ENCODE peak calls at places on chromosomes 4 and X, in seven cellular contexts. One of them, this sample, is unnamed.

GRCh38 chrX:127112726-127113125 is 293.2 kb downstream of the PRR32 start:
- DNase-seq in CD14-positive monocyte: no peak
- DNase-seq in foreskin melanocyte: no peak
- DNase-seq in progenitor cell of endocrine pancreas: no peak
- DNase-seq in stimulated activated naive CD8-positive, alpha-beta T cell treated with anti-CD3 and anti-CD28 coated beads, Interleukin-15, amount 100 ng/mL, for 72 hours: no peak
- DNase-seq in right cardiac atrium: no peak
- DNase-seq in iPS-NIHi11: no peak
- DNase-seq in this sample: no peak

GRCh38 chr4:78520808-78521226 is 30.8 kb upstream of the ANXA3 start:
- DNase-seq in CD14-positive monocyte: no peak
- DNase-seq in foreskin melanocyte: no peak
- DNase-seq in progenitor cell of endocrine pancreas: no peak
- DNase-seq in stimulated activated naive CD8-positive, alpha-beta T cell treated with anti-CD3 and anti-CD28 coated beads, Interleukin-15, amount 100 ng/mL, for 72 hours: no peak
- DNase-seq in right cardiac atrium: no peak
- DNase-seq in iPS-NIHi11: no peak
- DNase-seq in this sample: no peak

GRCh38 chr4:44120646-44121045 is 328.0 kb downstream of the KCTD8 start:
- DNase-seq in CD14-positive monocyte: no peak
- DNase-seq in foreskin melanocyte: no peak
- DNase-seq in progenitor cell of endocrine pancreas: no peak
- DNase-seq in stimulated activated naive CD8-positive, alpha-beta T cell treated with anti-CD3 and anti-CD28 coated beads, Interleukin-15, amount 100 ng/mL, for 72 hours: no peak
- DNase-seq in right cardiac atrium: no peak
- DNase-seq in iPS-NIHi11: no peak
- DNase-seq in this sample: no peak

GRCh38 chr4:53088132-53088531 is 226.0 kb downstream of the RASL11B start:
- DNase-seq in CD14-positive monocyte: no peak
- DNase-seq in foreskin melanocyte: no peak
- DNase-seq in progenitor cell of endocrine pancreas: no peak
- DNase-seq in stimulated activated naive CD8-positive, alpha-beta T cell treated with anti-CD3 and anti-CD28 coated beads, Interleukin-15, amount 100 ng/mL, for 72 hours: no peak
- DNase-seq in right cardiac atrium: no peak
- DNase-seq in iPS-NIHi11: no peak
- DNase-seq in this sample: no peak

GRCh38 chrX:42837092-42837726 is 59.2 kb upstream of the PPP1R2C start:
- DNase-seq in CD14-positive monocyte: no peak
- DNase-seq in foreskin melanocyte: no peak
- DNase-seq in progenitor cell of endocrine pancreas: no peak
- DNase-seq in stimulated activated naive CD8-positive, alpha-beta T cell treated with anti-CD3 and anti-CD28 coated beads, Interleukin-15, amount 100 ng/mL, for 72 hours: no peak
- DNase-seq in right cardiac atrium: no peak
- DNase-seq in iPS-NIHi11: no peak
- DNase-seq in this sample: no peak

GRCh38 chr4:129437347-129437746 is 341.4 kb downstream of the C4orf33 start:
- DNase-seq in CD14-positive monocyte: no peak
- DNase-seq in foreskin melanocyte: no peak
- DNase-seq in progenitor cell of endocrine pancreas: no peak
- DNase-seq in stimulated activated naive CD8-positive, alpha-beta T cell treated with anti-CD3 and anti-CD28 coated beads, Interleukin-15, amount 100 ng/mL, for 72 hours: no peak
- DNase-seq in right cardiac atrium: no peak
- DNase-seq in iPS-NIHi11: no peak
- DNase-seq in this sample: no peak

GRCh38 chr4:86891785-86892638 is at the start of gene C4orf36:
- DNase-seq in CD14-positive monocyte: no peak
- DNase-seq in foreskin melanocyte: no peak
- DNase-seq in progenitor cell of endocrine pancreas: peak
- DNase-seq in stimulated activated naive CD8-positive, alpha-beta T cell treated with anti-CD3 and anti-CD28 coated beads, Interleukin-15, amount 100 ng/mL, for 72 hours: peak
- DNase-seq in right cardiac atrium: peak
- DNase-seq in iPS-NIHi11: peak
- DNase-seq in this sample: no peak

GRCh38 chr4:118835896-118836762 is at the start of gene SEC24D:
- DNase-seq in CD14-positive monocyte: peak
- DNase-seq in foreskin melanocyte: peak
- DNase-seq in progenitor cell of endocrine pancreas: peak
- DNase-seq in stimulated activated naive CD8-positive, alpha-beta T cell treated with anti-CD3 and anti-CD28 coated beads, Interleukin-15, amount 100 ng/mL, for 72 hours: peak
- DNase-seq in right cardiac atrium: peak
- DNase-seq in iPS-NIHi11: peak
- DNase-seq in this sample: peak

GRCh38 chr4:740656-741282 is 35.1 kb downstream of the PCGF3 start:
- DNase-seq in CD14-positive monocyte: no peak
- DNase-seq in foreskin melanocyte: no peak
- DNase-seq in progenitor cell of endocrine pancreas: no peak
- DNase-seq in stimulated activated naive CD8-positive, alpha-beta T cell treated with anti-CD3 and anti-CD28 coated beads, Interleukin-15, amount 100 ng/mL, for 72 hours: no peak
- DNase-seq in right cardiac atrium: no peak
- DNase-seq in iPS-NIHi11: no peak
- DNase-seq in this sample: no peak

GRCh38 chr4:47239649-47240048 is 208.3 kb downstream of the GABRB1 start:
- DNase-seq in CD14-positive monocyte: no peak
- DNase-seq in foreskin melanocyte: no peak
- DNase-seq in progenitor cell of endocrine pancreas: no peak
- DNase-seq in stimulated activated naive CD8-positive, alpha-beta T cell treated with anti-CD3 and anti-CD28 coated beads, Interleukin-15, amount 100 ng/mL, for 72 hours: no peak
- DNase-seq in right cardiac atrium: no peak
- DNase-seq in iPS-NIHi11: peak
- DNase-seq in this sample: no peak

GRCh38 chrX:153638436-153639176 is 8.4 kb upstream of the DUSP9 start:
- DNase-seq in CD14-positive monocyte: no peak
- DNase-seq in foreskin melanocyte: no peak
- DNase-seq in progenitor cell of endocrine pancreas: no peak
- DNase-seq in stimulated activated naive CD8-positive, alpha-beta T cell treated with anti-CD3 and anti-CD28 coated beads, Interleukin-15, amount 100 ng/mL, for 72 hours: no peak
- DNase-seq in right cardiac atrium: no peak
- DNase-seq in iPS-NIHi11: no peak
- DNase-seq in this sample: no peak

GRCh38 chr4:114108869-114109268 is 129.4 kb upstream of the ARSJ start:
- DNase-seq in CD14-positive monocyte: no peak
- DNase-seq in foreskin melanocyte: no peak
- DNase-seq in progenitor cell of endocrine pancreas: no peak
- DNase-seq in stimulated activated naive CD8-positive, alpha-beta T cell treated with anti-CD3 and anti-CD28 coated beads, Interleukin-15, amount 100 ng/mL, for 72 hours: no peak
- DNase-seq in right cardiac atrium: no peak
- DNase-seq in iPS-NIHi11: no peak
- DNase-seq in this sample: no peak

GRCh38 chr4:8070751-8071718 is 87.6 kb downstream of the ABLIM2 start:
- DNase-seq in CD14-positive monocyte: peak
- DNase-seq in foreskin melanocyte: no peak
- DNase-seq in progenitor cell of endocrine pancreas: no peak
- DNase-seq in stimulated activated naive CD8-positive, alpha-beta T cell treated with anti-CD3 and anti-CD28 coated beads, Interleukin-15, amount 100 ng/mL, for 72 hours: no peak
- DNase-seq in right cardiac atrium: peak
- DNase-seq in iPS-NIHi11: peak
- DNase-seq in this sample: no peak

GRCh38 chrX:40097101-40097491 is 662 bp downstream of the BCOR start:
- DNase-seq in CD14-positive monocyte: no peak
- DNase-seq in foreskin melanocyte: no peak
- DNase-seq in progenitor cell of endocrine pancreas: no peak
- DNase-seq in stimulated activated naive CD8-positive, alpha-beta T cell treated with anti-CD3 and anti-CD28 coated beads, Interleukin-15, amount 100 ng/mL, for 72 hours: peak
- DNase-seq in right cardiac atrium: peak
- DNase-seq in iPS-NIHi11: no peak
- DNase-seq in this sample: no peak

GRCh38 chrX:91122141-91122540 is 312.5 kb upstream of the PABPC5 start:
- DNase-seq in CD14-positive monocyte: no peak
- DNase-seq in foreskin melanocyte: peak
- DNase-seq in progenitor cell of endocrine pancreas: no peak
- DNase-seq in stimulated activated naive CD8-positive, alpha-beta T cell treated with anti-CD3 and anti-CD28 coated beads, Interleukin-15, amount 100 ng/mL, for 72 hours: no peak
- DNase-seq in right cardiac atrium: no peak
- DNase-seq in iPS-NIHi11: peak
- DNase-seq in this sample: no peak

GRCh38 chr4:25441519-25442117 is 64.6 kb downstream of the ANAPC4 start:
- DNase-seq in CD14-positive monocyte: no peak
- DNase-seq in foreskin melanocyte: peak
- DNase-seq in progenitor cell of endocrine pancreas: peak
- DNase-seq in stimulated activated naive CD8-positive, alpha-beta T cell treated with anti-CD3 and anti-CD28 coated beads, Interleukin-15, amount 100 ng/mL, for 72 hours: no peak
- DNase-seq in right cardiac atrium: peak
- DNase-seq in iPS-NIHi11: peak
- DNase-seq in this sample: no peak

GRCh38 chr4:184649971-184650855 is 675 bp downstream of the PRIMPOL start:
- DNase-seq in CD14-positive monocyte: no peak
- DNase-seq in foreskin melanocyte: peak
- DNase-seq in progenitor cell of endocrine pancreas: no peak
- DNase-seq in stimulated activated naive CD8-positive, alpha-beta T cell treated with anti-CD3 and anti-CD28 coated beads, Interleukin-15, amount 100 ng/mL, for 72 hours: no peak
- DNase-seq in right cardiac atrium: no peak
- DNase-seq in iPS-NIHi11: no peak
- DNase-seq in this sample: no peak

This sample was measured in SIG-M5.